ENCODE peak calls at places on chromosome X, in four cellular contexts. W, A, I and Y are unnamed samples.

GRCh38 chrX:38086451-38087215 is 80.3 kb downstream of the SYTL5 start:
- DNase-seq in I (no peak), A (no peak), W (no peak), Y (no peak)

GRCh38 chrX:101219116-101219839 is at the start of gene DRP2:
- DNase-seq in I (no peak), A (no peak), W (no peak), Y (no peak)

GRCh38 chrX:148947399-148948025 is 447.1 kb downstream of the AFF2 start:
- DNase-seq in A (no peak), I (no peak), W (no peak), Y (no peak)

GRCh38 chrX:147757750-147758149 is 154.0 kb upstream of the FMR1 start:
- DNase-seq in A (no peak), W (no peak), I (no peak), Y (no peak)

GRCh38 chrX:25015486-25016360 is at the start of gene ARX:
- DNase-seq in A (peak), I (no peak), W (no peak), Y (peak)

GRCh38 chrX:115535844-115536243 is 25.1 kb upstream of the PLS3 start:
- DNase-seq in I (no peak), W (no peak), A (no peak), Y (no peak)

GRCh38 chrX:35826503-35826902 is 28.4 kb downstream of the MAGEB16 start:
- DNase-seq in I (no peak), A (no peak), W (no peak), Y (no peak)

GRCh38 chrX:75673468-75673867 is 111.6 kb downstream of the MAGEE2 start:
- DNase-seq in A (peak), W (no peak), I (no peak), Y (no peak)

GRCh38 chrX:121455890-121456289 is 408.5 kb downstream of the GLUD2 start:
- DNase-seq in A (no peak), I (no peak), W (no peak), Y (no peak)

GRCh38 chrX:126489141-126489540 is 63.5 kb downstream of the DCAF12L1 start:
- DNase-seq in W (no peak), A (no peak), I (no peak), Y (no peak)

GRCh38 chrX:22135994-22136684 is 104.0 kb downstream of the PHEX start:
- DNase-seq in A (peak), I (no peak), W (no peak), Y (no peak)

GRCh38 chrX:68732906-68733493 is 85.5 kb downstream of the STARD8 start:
- DNase-seq in I (no peak), A (peak), W (peak), Y (peak)

GRCh38 chrX:47030339-47030738 is 47.9 kb upstream of the RGN start:
- DNase-seq in A (peak), W (no peak), I (no peak), Y (no peak)

GRCh38 chrX:23559975-23560374 is 107.3 kb upstream of the PRDX4 start:
- DNase-seq in I (no peak), A (no peak), W (no peak), Y (no peak)

GRCh38 chrX:109294097-109294815 is 187.6 kb downstream of the GUCY2F start:
- DNase-seq in I (no peak), W (no peak), A (no peak), Y (no peak)

GRCh38 chrX:125378205-125378604 is 58.5 kb downstream of the TEX13C start:
- DNase-seq in W (no peak), A (no peak), I (no peak), Y (no peak)

GRCh38 chrX:30905325-30905724 is 16.3 kb upstream of the TAB3 start:
- DNase-seq in A (no peak), I (no peak), W (no peak), Y (no peak)

GRCh38 chrX:103550415-103551051 is 31.2 kb upstream of the RAB40A start:
- DNase-seq in I (no peak), A (no peak), W (no peak), Y (no peak)

GRCh38 chrX:103552236-103552635 is 32.9 kb upstream of the RAB40A start:
- DNase-seq in W (no peak), I (no peak), A (peak), Y (no peak)

GRCh38 chrX:103549920-103550319 is 30.6 kb upstream of the RAB40A start:
- DNase-seq in I (no peak), A (no peak), W (no peak), Y (no peak)

GRCh38 chrX:103556941-103557340 is 28.4 kb upstream of the TCEAL4 start:
- DNase-seq in A (peak), W (no peak), I (no peak), Y (no peak)

DNA sequence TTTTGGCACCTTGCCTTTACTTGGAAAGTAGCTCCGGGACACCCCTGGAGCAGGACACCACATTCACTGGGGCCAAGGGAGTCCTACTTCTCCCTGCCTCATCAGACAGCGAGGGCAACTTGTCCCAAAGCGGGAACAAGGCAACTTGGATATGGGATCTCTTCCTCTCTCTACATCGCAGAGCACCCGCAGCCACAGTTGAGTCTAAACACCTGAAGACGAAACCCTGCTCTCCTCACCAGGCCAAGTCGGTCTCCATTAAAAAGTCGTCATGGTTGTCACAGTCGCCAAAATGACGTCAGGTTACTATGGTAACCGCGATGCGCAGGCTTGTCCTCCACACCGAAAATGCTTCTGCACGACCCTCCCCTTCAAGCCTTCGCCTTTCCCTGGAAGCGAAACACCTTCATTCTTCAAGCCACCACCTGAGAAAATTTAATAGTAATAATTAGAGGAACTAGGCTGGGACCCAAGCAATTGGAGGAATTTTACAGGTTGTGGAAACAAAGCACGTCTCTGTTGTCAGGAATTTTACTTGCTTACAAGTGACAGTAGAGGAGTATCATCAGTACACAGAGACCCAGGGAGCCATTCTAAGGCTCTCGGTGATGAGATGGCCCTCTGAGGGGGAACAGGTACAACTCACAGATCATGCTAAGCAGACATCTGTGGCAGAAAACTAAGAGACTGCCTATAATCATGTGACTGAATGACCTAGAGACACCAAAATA is 30.5 kb upstream of the TCEAL4 start:
- DNase-seq in W (no peak), A (no peak), I (peak), Y (peak)
- TF ChIP-seq POLR2AphosphoS5 in W (peak), A (no peak), I (peak), Y (no peak)

GRCh38 chrX:155613927-155614559 is 1.3 kb upstream of the TMLHE start:
- DNase-seq in W (no peak), A (no peak), I (no peak), Y (no peak)

GRCh38 chrX:155611302-155611701 is 1.4 kb downstream of the TMLHE start:
- DNase-seq in I (no peak), A (no peak), W (no peak), Y (no peak)

GRCh38 chrX:155615938-155616337 is 3.2 kb upstream of the TMLHE start:
- DNase-seq in I (no peak), A (no peak), W (no peak), Y (no peak)

GRCh38 chrX:155612312-155613224 is at the start of gene TMLHE:
- DNase-seq in A (peak), I (peak), W (no peak), Y (peak)
- TF ChIP-seq POLR2A in A (peak), I (no peak), W (peak), Y (peak)

GRCh38 chrX:66833426-66833825 is 194.5 kb upstream of the EDA2R start:
- DNase-seq in W (no peak), I (no peak), A (no peak), Y (peak)
- TF ChIP-seq TAF1 in W (no peak), I (no peak), A (no peak), Y (no peak)

GRCh38 chrX:9466115-9466495 is 1.2 kb downstream of the TBL1X start:
- DNase-seq in W (no peak), I (peak), A (no peak), Y (peak)
- TF ChIP-seq POLR2AphosphoS5 in W (no peak), I (no peak), A (no peak), Y (no peak)

GRCh38 chrX:71251456-71251973 is 2.4 kb downstream of the ZMYM3 start:
- DNase-seq in A (no peak), I (no peak), W (no peak), Y (no peak)

GRCh38 chrX:71256051-71256450 is 2.1 kb upstream of the ZMYM3 start:
- DNase-seq in I (no peak), A (no peak), W (no peak), Y (no peak)

GRCh38 chrX:71252221-71252620 is 1.7 kb downstream of the ZMYM3 start:
- DNase-seq in A (no peak), I (no peak), W (no peak), Y (no peak)

GRCh38 chrX:71253253-71254091 is 468 bp downstream of the ZMYM3 start:
- DNase-seq in A (peak), I (no peak), W (no peak), Y (peak)

GRCh38 chrX:71254092-71254941 is at the start of gene ZMYM3:
- DNase-seq in A (peak), I (peak), W (no peak), Y (peak)
- TF ChIP-seq POLR2A in A (peak), I (peak), W (no peak), Y (peak)

GRCh38 chrX:145549476-145549875 is 268.2 kb upstream of the SLITRK2 start:
- DNase-seq in I (no peak), A (no peak), W (no peak), Y (no peak)
- TF ChIP-seq TAF1 in I (no peak), A (no peak), W (no peak), Y (no peak)

DNA sequence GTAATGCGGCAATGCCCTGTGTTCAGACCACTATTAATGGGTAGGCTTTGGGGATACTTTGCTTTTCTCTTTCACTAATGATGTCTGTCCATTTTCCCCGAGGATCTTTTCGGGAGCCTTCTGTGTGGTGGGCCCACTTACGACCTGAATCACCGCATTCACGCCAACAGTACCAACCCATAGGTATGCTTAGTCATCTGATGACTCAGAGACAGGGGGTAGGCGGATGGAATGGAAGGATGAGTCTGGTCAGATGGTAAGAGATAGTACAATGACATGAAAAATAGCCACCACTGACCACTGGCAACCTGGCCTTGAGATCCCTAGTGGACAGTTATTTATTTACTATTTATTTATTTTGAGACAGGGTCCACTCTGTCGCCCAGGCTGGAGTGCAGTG is 76.0 kb upstream of the DHRSX start:
- DNase-seq in W (no peak), A (peak), I (no peak), Y (no peak)
- TF ChIP-seq POLR2AphosphoS5 in W (no peak), A (no peak), I (no peak), Y (no peak)

DNA sequence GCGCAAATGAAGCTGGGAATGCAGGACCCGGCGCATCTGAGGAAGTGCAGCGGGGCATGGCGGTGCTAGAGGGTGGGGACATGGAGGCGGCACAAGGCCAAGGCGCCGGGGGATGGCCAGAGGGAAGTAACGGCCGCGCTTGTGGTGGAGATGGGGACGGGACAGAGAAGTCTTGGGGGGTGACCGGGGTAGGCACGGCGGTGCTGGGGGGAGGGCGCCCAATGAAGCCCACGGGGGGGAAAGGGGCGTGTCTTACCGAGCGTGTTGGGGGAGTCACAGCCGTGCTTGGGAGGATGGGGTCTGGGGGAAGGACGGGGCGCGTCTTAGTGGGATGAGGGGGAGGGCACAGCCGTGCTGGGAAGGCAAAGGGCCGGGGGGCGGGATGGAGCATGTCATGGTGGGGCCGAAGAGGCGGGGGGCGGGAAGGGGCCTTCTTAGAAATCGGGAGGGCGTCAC is 984 bp downstream of the ARSD start:
- DNase-seq in I (peak), A (peak), W (peak), Y (no peak)
- TF ChIP-seq POLR2A in I (no peak), A (no peak), W (no peak), Y (no peak)